ENCODE peak calls at places on chromosomes 4 and X, in nine cellular contexts. A is HCT116, Z is GM23248, W is OCI-LY7, E is hepatocyte, Q is SK-N-SH, S is PC-3, L is GM23338, F is neural progenitor cell. R is an unnamed sample.

GRCh38 chrX:101257448-101258259 is 33.5 kb downstream of the TAF7L start:
- DNase-seq in F (no peak), Z (peak), S (peak), E (no peak), L (no peak), W (peak), Q (no peak), A (no peak), R (no peak)

GRCh38 chrX:125205918-125206665 is 113.6 kb upstream of the TEX13C start:
- DNase-seq in F (peak), L (peak), E (peak), A (no peak), Z (peak), Q (peak), W (no peak), S (peak), R (no peak)

GRCh38 chr4:8539661-8540060 is 40.5 kb upstream of the GPR78 start:
- DNase-seq in L (no peak), A (no peak), F (no peak), Z (no peak), Q (no peak), E (no peak), S (no peak), W (no peak), R (peak)

GRCh38 chr4:113692809-113693411 is 68.6 kb downstream of the CAMK2D start:
- DNase-seq in E (no peak), W (peak), Z (no peak), S (peak), Q (no peak), A (no peak), F (no peak), L (no peak), R (peak)

GRCh38 chr4:109441858-109442480 is 8.4 kb downstream of the SEC24B start:
- DNase-seq in F (no peak), Z (peak), W (no peak), E (no peak), S (peak), A (no peak), Q (no peak), L (no peak), R (no peak)

GRCh38 chr4:20616848-20617247 is 83.4 kb upstream of the PACRGL start:
- DNase-seq in L (no peak), Z (no peak), Q (no peak), W (no peak), E (no peak), A (no peak), F (no peak), S (no peak), R (no peak)

GRCh38 chr4:54077812-54078211 is 13.4 kb upstream of the CHIC2 start:
- DNase-seq in Q (no peak), S (peak), A (no peak), W (no peak), E (no peak), L (no peak), F (no peak), Z (peak), R (no peak)

GRCh38 chrX:28398352-28398751 is 188.9 kb upstream of the IL1RAPL1 start:
- DNase-seq in F (no peak), W (no peak), E (no peak), A (peak), Q (no peak), S (peak), Z (no peak), L (no peak), R (no peak)

GRCh38 chr4:83082777-83083176 is 31.8 kb downstream of the PLAC8 start:
- DNase-seq in A (no peak), F (no peak), Q (no peak), Z (peak), S (peak), L (no peak), W (no peak), E (no peak), R (peak)

GRCh38 chrX:21639775-21640174 is 18.4 kb downstream of the KLHL34 start:
- DNase-seq in S (no peak), Q (no peak), W (no peak), F (no peak), L (peak), A (no peak), E (no peak), Z (no peak), R (no peak)

GRCh38 chrX:123833387-123833786 is 26.5 kb upstream of the XIAP start:
- DNase-seq in W (peak), L (peak), Q (peak), E (peak), S (peak), F (peak), Z (peak), A (peak), R (peak)

GRCh38 chr4:150230556-150230955 is 152.3 kb downstream of the DCLK2 start:
- DNase-seq in W (no peak), Z (no peak), S (no peak), L (no peak), E (no peak), Q (no peak), A (no peak), F (no peak), R (no peak)

GRCh38 chr4:113476800-113477199 is 284.7 kb downstream of the CAMK2D start:
- DNase-seq in F (no peak), W (no peak), L (no peak), A (peak), Q (no peak), S (peak), Z (peak), E (no peak), R (no peak)

GRCh38 chr4:77800483-77801259 is 18.5 kb downstream of the CNOT6L start:
- DNase-seq in E (no peak), L (no peak), S (no peak), F (no peak), A (no peak), W (no peak), Z (peak), Q (no peak), R (no peak)

GRCh38 chrX:42714981-42715688 is 62.8 kb downstream of the PPP1R2C start:
- DNase-seq in E (peak), W (no peak), L (peak), Z (no peak), F (peak), Q (peak), S (peak), A (no peak), R (no peak)

GRCh38 chr4:94739741-94740140 is 18.0 kb upstream of the BMPR1B start:
- DNase-seq in L (no peak), F (no peak), Z (no peak), W (no peak), E (no peak), A (no peak), S (no peak), Q (no peak), R (no peak)

GRCh38 chrX:34559325-34559724 is 97.8 kb downstream of the TMEM47 start:
- DNase-seq in L (peak), S (no peak), F (no peak), Z (no peak), Q (no peak), E (peak), W (no peak), A (no peak), R (peak)

GRCh38 chr4:183399166-183399565 is 45.3 kb upstream of the CDKN2AIP start:
- DNase-seq in E (no peak), Z (no peak), Q (peak), A (no peak), L (peak), S (no peak), F (no peak), W (no peak), R (no peak)

GRCh38 chrX:22186165-22186564 is 86.5 kb upstream of the CBLL2 start:
- DNase-seq in L (no peak), Z (no peak), S (no peak), W (no peak), F (no peak), E (no peak), Q (no peak), A (no peak), R (no peak)

GRCh38 chrX:106802388-106803275 is at the start of gene TBC1D8B:
- DNase-seq in L (peak), A (peak), Z (peak), F (peak), W (peak), Q (peak), S (peak), E (peak), R (peak)

GRCh38 chrX:9676311-9676710 is 89.3 kb downstream of the GPR143 start:
- DNase-seq in A (no peak), L (no peak), S (no peak), Q (no peak), E (no peak), W (no peak), F (no peak), Z (peak), R (no peak)

GRCh38 chrX:139194571-139195280 is 335.8 kb upstream of the F9 start:
- DNase-seq in Q (no peak), L (peak), F (peak), S (peak), A (no peak), Z (peak), E (peak), W (no peak), R (peak)

GRCh38 chr4:169493164-169493524 is 119.2 kb downstream of the NEK1 start:
- DNase-seq in F (no peak), A (no peak), Z (no peak), S (no peak), Q (no peak), W (no peak), L (no peak), E (no peak), R (no peak)

GRCh38 chr4:114599231-114600065 is 841 bp downstream of the UGT8 start:
- DNase-seq in A (peak), S (no peak), Q (peak), W (peak), L (peak), E (peak), Z (peak), F (peak), R (no peak)

GRCh38 chr4:186297013-186297645 is 31.1 kb downstream of the F11 start:
- DNase-seq in W (peak), L (peak), E (peak), F (peak), A (peak), Z (peak), Q (peak), S (peak), R (peak)

GRCh38 chr4:7327341-7327885 is 107.3 kb downstream of the PSAPL1 start:
- DNase-seq in L (no peak), S (no peak), Q (no peak), E (no peak), Z (no peak), W (no peak), F (no peak), A (no peak), R (no peak)

GRCh38 chrX:45145492-45146215 is 55.0 kb downstream of the DIPK2B start:
- DNase-seq in E (no peak), Z (no peak), A (no peak), F (no peak), S (peak), L (no peak), W (no peak), Q (no peak), R (no peak)

GRCh38 chr4:117135634-117136354 is 50.4 kb upstream of the TRAM1L1 start:
- DNase-seq in A (no peak), S (peak), E (no peak), L (peak), Z (no peak), W (no peak), Q (no peak), F (no peak), R (peak)

GRCh38 chr4:184476660-184477059 is 2.3 kb upstream of the IRF2 start:
- DNase-seq in Q (no peak), W (peak), F (no peak), E (no peak), S (no peak), L (no peak), A (no peak), Z (no peak), R (no peak)

GRCh38 chr4:73259552-73260140 is 1.0 kb upstream of the ANKRD17 start:
- DNase-seq in S (no peak), A (no peak), Q (no peak), Z (peak), E (peak), F (no peak), W (peak), L (peak), R (no peak)

GRCh38 chr4:121156822-121157769 is 7.0 kb downstream of the TNIP3 start:
- DNase-seq in E (peak), Q (peak), L (peak), Z (peak), A (no peak), S (peak), F (peak), W (no peak), R (no peak)

GRCh38 chr4:71255966-71256365 is 82.9 kb upstream of the SLC4A4 start:
- DNase-seq in S (no peak), L (no peak), Z (no peak), Q (no peak), A (no peak), W (no peak), F (no peak), E (no peak), R (no peak)

GRCh38 chr4:16157609-16158503 is 68.4 kb downstream of the TAPT1 start:
- DNase-seq in A (no peak), Z (peak), F (peak), E (no peak), S (no peak), Q (no peak), W (no peak), L (peak), R (no peak)

GRCh38 chr4:143404555-143404954 is 67.9 kb downstream of the GAB1 start:
- DNase-seq in Q (no peak), F (no peak), Z (no peak), S (no peak), W (peak), L (no peak), E (no peak), A (no peak), R (peak)

GRCh38 chr4:154591890-154592289 is 1.3 kb upstream of the FGA start:
- DNase-seq in F (no peak), A (no peak), Z (no peak), W (no peak), L (no peak), S (no peak), Q (no peak), E (no peak), R (no peak)

GRCh38 chr4:98691588-98691987 is 33.2 kb upstream of the TSPAN5 start:
- DNase-seq in F (no peak), E (no peak), W (no peak), L (no peak), A (no peak), Z (no peak), S (no peak), Q (no peak), R (no peak)
- H3K27ac ChIP-seq in F (no peak), E (no peak), W (no peak), L (no peak), A (no peak), Z (no peak), S (no peak), Q (no peak), R (no peak)

GRCh38 chr4:187887886-187888285 is 107.7 kb upstream of the ZFP42 start:
- DNase-seq in F (no peak), Q (peak), Z (no peak), L (no peak), S (no peak), E (no peak), W (no peak), A (no peak), R (no peak)

GRCh38 chr4:187883836-187884235 is 111.7 kb upstream of the ZFP42 start:
- DNase-seq in E (no peak), F (no peak), Z (no peak), L (peak), W (no peak), Q (no peak), S (no peak), A (no peak), R (no peak)

DNA sequence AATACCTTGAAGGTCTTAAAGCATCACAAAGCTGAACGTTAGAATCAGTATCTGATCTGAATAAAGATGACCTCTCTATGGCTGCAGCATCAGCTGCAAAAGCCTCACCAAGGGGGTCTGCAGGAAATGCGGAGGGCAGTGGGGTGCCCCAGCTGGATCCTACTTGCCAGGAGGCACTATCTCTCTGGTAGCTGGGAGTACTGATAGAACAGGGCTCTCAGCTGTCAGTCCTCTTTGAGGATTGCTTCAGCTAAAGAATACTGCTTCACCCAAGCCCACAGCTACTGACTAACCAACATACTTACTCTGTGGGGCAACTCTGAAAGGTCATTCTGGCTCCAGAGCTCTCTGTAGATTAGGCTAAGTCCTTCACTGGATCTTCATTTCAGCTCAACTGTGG is 112.5 kb upstream of the ZFP42 start:
- DNase-seq in A (no peak), W (no peak), S (no peak), Q (no peak), L (peak), Z (no peak), F (no peak), E (no peak), R (no peak)
- TF ChIP-seq EZH2phosphoT487 in A (no peak), W (no peak), S (no peak), Q (no peak), L (no peak), Z (no peak), F (no peak), E (no peak), R (no peak)

GRCh38 chrX:154408659-154409221 is 314 bp downstream of the DNASE1L1 start:
- DNase-seq in Z (no peak), F (no peak), W (no peak), E (no peak), Q (no peak), S (no peak), A (no peak), L (no peak), R (peak)
- H3K27ac ChIP-seq in Z (peak), F (no peak), W (no peak), E (peak), Q (no peak), S (peak), A (peak), L (no peak), R (peak)

GRCh38 chr4:138519436-138519835 is 277.3 kb upstream of the SLC7A11 start:
- DNase-seq in Q (no peak), E (no peak), W (no peak), S (no peak), F (no peak), A (no peak), L (no peak), Z (no peak), R (no peak)

GRCh38 chr4:138521809-138522208 is 279.7 kb upstream of the SLC7A11 start:
- DNase-seq in E (no peak), Z (no peak), S (no peak), Q (no peak), W (no peak), F (no peak), A (no peak), L (no peak), R (no peak)

DNA sequence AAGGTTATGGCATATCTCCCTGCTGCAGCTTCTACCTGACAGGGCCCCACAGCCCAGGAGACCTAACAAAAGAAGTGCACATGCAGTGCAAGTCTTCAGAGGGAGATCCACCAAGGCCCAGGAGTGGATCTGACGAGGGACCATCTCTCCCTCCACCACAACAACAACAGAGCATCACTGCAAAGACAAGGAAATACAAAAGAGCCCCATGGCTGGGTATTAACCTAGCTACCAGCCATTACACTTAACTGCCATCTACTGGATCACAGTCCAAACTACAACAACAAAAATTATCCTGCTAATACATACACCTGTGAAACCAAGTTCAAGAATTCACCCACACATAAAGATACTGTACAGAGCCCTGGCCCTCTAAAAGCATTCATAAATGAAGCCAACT is 280.2 kb upstream of the SLC7A11 start:
- DNase-seq in E (peak), S (peak), W (peak), A (peak), L (peak), Z (peak), F (peak), Q (no peak), R (peak)
- TF ChIP-seq EZH2phosphoT487 in E (no peak), S (no peak), W (no peak), A (no peak), L (no peak), Z (no peak), F (no peak), Q (no peak), R (no peak)

DNA sequence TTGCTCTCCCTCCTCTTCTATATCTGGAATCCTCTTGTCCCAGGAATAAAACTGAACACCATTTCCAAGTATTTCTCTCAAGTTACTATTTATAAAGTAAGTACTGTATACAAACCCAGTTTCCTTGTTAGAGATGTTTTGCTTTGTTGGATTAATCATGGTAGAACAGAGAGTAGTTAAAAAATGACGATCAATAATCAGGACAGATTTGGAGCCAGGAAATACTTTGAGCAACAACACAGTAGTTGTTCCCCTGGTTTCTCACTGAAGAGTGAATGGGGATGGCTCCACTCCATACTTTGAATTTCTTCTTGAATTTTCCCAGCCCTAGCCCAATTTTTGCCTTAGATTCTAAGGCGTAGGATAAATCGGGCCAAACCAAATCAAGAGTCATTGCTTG is 21.4 kb downstream of the MGST2 start:
- DNase-seq in S (no peak), W (no peak), Z (no peak), Q (no peak), L (no peak), A (no peak), E (no peak), F (no peak), R (no peak)
- H3K27ac ChIP-seq in S (no peak), W (no peak), Z (no peak), Q (no peak), L (no peak), A (no peak), E (no peak), F (no peak), R (no peak)

GRCh38 chr4:158913766-158914165 is 144.9 kb downstream of the FNIP2 start:
- DNase-seq in A (no peak), S (no peak), L (no peak), E (no peak), F (no peak), Z (peak), Q (no peak), W (no peak), R (no peak)
- TF ChIP-seq EZH2phosphoT487 in A (no peak), S (no peak), L (no peak), E (no peak), F (no peak), Z (no peak), Q (no peak), W (no peak), R (no peak)

GRCh38 chrX:65034292-65034640 is 58.0 kb upstream of the ZC4H2 start:
- DNase-seq in L (no peak), A (no peak), Z (peak), W (no peak), Q (peak), E (no peak), F (peak), S (peak), R (no peak)
- H3K27ac ChIP-seq in L (no peak), A (no peak), Z (peak), W (peak), Q (peak), E (peak), F (no peak), S (no peak), R (no peak)

GRCh38 chrX:65300104-65300809 is 234.3 kb downstream of the LAS1L start:
- DNase-seq in A (no peak), Z (no peak), L (peak), W (peak), Q (no peak), F (peak), E (no peak), S (no peak), R (peak)
- TF ChIP-seq EZH2phosphoT487 in A (no peak), Z (no peak), L (no peak), W (no peak), Q (no peak), F (no peak), E (no peak), S (no peak), R (no peak)